ENCODE peak calls at places on chromosomes 16 and 17, in six cellular contexts. One of them, this sample, is unnamed.

GRCh38 chr17:72603346-72604242 is 482.8 kb downstream of the SOX9 start:
- DNase-seq in activated T-cell treated with anti-CD3 and anti-CD28 coated beads, Interleukin-2, amount 50 U/mL, for 72 hours: no peak
- DNase-seq in activated CD4-positive, alpha-beta T cell treated with anti-CD3 and anti-CD28 coated beads, Interleukin-2, amount 50 U/mL, for 24 hours: no peak
- DNase-seq in GM12891: no peak
- DNase-seq in stimulated activated effector memory CD8-positive, alpha-beta T cell treated with anti-CD3 and anti-CD28 coated beads, Interleukin-12 subunit alpha, Interleukin-12 subunit beta, amount 100 ng/mL, for 72 hours: no peak
- DNase-seq in dorsolateral prefrontal cortex: no peak
- DNase-seq in this sample: no peak

GRCh38 chr16:23500866-23501234 is 9.4 kb downstream of the GGA2 start:
- DNase-seq in activated T-cell treated with anti-CD3 and anti-CD28 coated beads, Interleukin-2, amount 50 U/mL, for 72 hours: no peak
- DNase-seq in dorsolateral prefrontal cortex: no peak
- DNase-seq in GM12891: no peak
- DNase-seq in activated CD4-positive, alpha-beta T cell treated with anti-CD3 and anti-CD28 coated beads, Interleukin-2, amount 50 U/mL, for 24 hours: no peak
- DNase-seq in stimulated activated effector memory CD8-positive, alpha-beta T cell treated with anti-CD3 and anti-CD28 coated beads, Interleukin-12 subunit alpha, Interleukin-12 subunit beta, amount 100 ng/mL, for 72 hours: no peak
- DNase-seq in this sample: no peak

GRCh38 chr16:57628008-57628781 is at the start of gene ADGRG1:
- DNase-seq in GM12891: peak; percentile 46
- DNase-seq in activated CD4-positive, alpha-beta T cell treated with anti-CD3 and anti-CD28 coated beads, Interleukin-2, amount 50 U/mL, for 24 hours: peak; percentile 40
- DNase-seq in stimulated activated effector memory CD8-positive, alpha-beta T cell treated with anti-CD3 and anti-CD28 coated beads, Interleukin-12 subunit alpha, Interleukin-12 subunit beta, amount 100 ng/mL, for 72 hours: peak; percentile 64
- DNase-seq in dorsolateral prefrontal cortex: peak; percentile 51
- DNase-seq in activated T-cell treated with anti-CD3 and anti-CD28 coated beads, Interleukin-2, amount 50 U/mL, for 72 hours: peak; percentile 79
- DNase-seq in this sample: no peak

GRCh38 chr16:80274576-80275191 is 266.1 kb upstream of the DYNLRB2 start:
- DNase-seq in activated CD4-positive, alpha-beta T cell treated with anti-CD3 and anti-CD28 coated beads, Interleukin-2, amount 50 U/mL, for 24 hours: no peak
- DNase-seq in stimulated activated effector memory CD8-positive, alpha-beta T cell treated with anti-CD3 and anti-CD28 coated beads, Interleukin-12 subunit alpha, Interleukin-12 subunit beta, amount 100 ng/mL, for 72 hours: no peak
- DNase-seq in activated T-cell treated with anti-CD3 and anti-CD28 coated beads, Interleukin-2, amount 50 U/mL, for 72 hours: no peak
- DNase-seq in dorsolateral prefrontal cortex: no peak
- DNase-seq in GM12891: no peak
- DNase-seq in this sample: no peak

GRCh38 chr16:46690281-46691178 is 1.1 kb downstream of the ORC6 start:
- DNase-seq in GM12891: no peak
- DNase-seq in activated T-cell treated with anti-CD3 and anti-CD28 coated beads, Interleukin-2, amount 50 U/mL, for 72 hours: no peak
- DNase-seq in stimulated activated effector memory CD8-positive, alpha-beta T cell treated with anti-CD3 and anti-CD28 coated beads, Interleukin-12 subunit alpha, Interleukin-12 subunit beta, amount 100 ng/mL, for 72 hours: no peak
- DNase-seq in dorsolateral prefrontal cortex: no peak
- DNase-seq in activated CD4-positive, alpha-beta T cell treated with anti-CD3 and anti-CD28 coated beads, Interleukin-2, amount 50 U/mL, for 24 hours: no peak
- DNase-seq in this sample: no peak

GRCh38 chr16:15749985-15750384 is 99.9 kb downstream of the NDE1 start:
- DNase-seq in dorsolateral prefrontal cortex: no peak
- DNase-seq in GM12891: no peak
- DNase-seq in activated CD4-positive, alpha-beta T cell treated with anti-CD3 and anti-CD28 coated beads, Interleukin-2, amount 50 U/mL, for 24 hours: no peak
- DNase-seq in activated T-cell treated with anti-CD3 and anti-CD28 coated beads, Interleukin-2, amount 50 U/mL, for 72 hours: no peak
- DNase-seq in stimulated activated effector memory CD8-positive, alpha-beta T cell treated with anti-CD3 and anti-CD28 coated beads, Interleukin-12 subunit alpha, Interleukin-12 subunit beta, amount 100 ng/mL, for 72 hours: no peak
- DNase-seq in this sample: no peak

GRCh38 chr17:72503556-72503955 is 382.7 kb downstream of the SOX9 start:
- DNase-seq in GM12891: no peak
- DNase-seq in activated CD4-positive, alpha-beta T cell treated with anti-CD3 and anti-CD28 coated beads, Interleukin-2, amount 50 U/mL, for 24 hours: no peak
- DNase-seq in dorsolateral prefrontal cortex: no peak
- DNase-seq in stimulated activated effector memory CD8-positive, alpha-beta T cell treated with anti-CD3 and anti-CD28 coated beads, Interleukin-12 subunit alpha, Interleukin-12 subunit beta, amount 100 ng/mL, for 72 hours: no peak
- DNase-seq in activated T-cell treated with anti-CD3 and anti-CD28 coated beads, Interleukin-2, amount 50 U/mL, for 72 hours: no peak
- DNase-seq in this sample: no peak

GRCh38 chr17:55157165-55157564 is 107.6 kb upstream of the HLF start:
- DNase-seq in stimulated activated effector memory CD8-positive, alpha-beta T cell treated with anti-CD3 and anti-CD28 coated beads, Interleukin-12 subunit alpha, Interleukin-12 subunit beta, amount 100 ng/mL, for 72 hours: no peak
- DNase-seq in GM12891: no peak
- DNase-seq in activated T-cell treated with anti-CD3 and anti-CD28 coated beads, Interleukin-2, amount 50 U/mL, for 72 hours: no peak
- DNase-seq in dorsolateral prefrontal cortex: no peak
- DNase-seq in activated CD4-positive, alpha-beta T cell treated with anti-CD3 and anti-CD28 coated beads, Interleukin-2, amount 50 U/mL, for 24 hours: no peak
- DNase-seq in this sample: no peak

GRCh38 chr17:78387982-78388941 is 9.8 kb downstream of the PGS1 start:
- DNase-seq in dorsolateral prefrontal cortex: no peak
- DNase-seq in stimulated activated effector memory CD8-positive, alpha-beta T cell treated with anti-CD3 and anti-CD28 coated beads, Interleukin-12 subunit alpha, Interleukin-12 subunit beta, amount 100 ng/mL, for 72 hours: no peak
- DNase-seq in GM12891: no peak
- DNase-seq in activated T-cell treated with anti-CD3 and anti-CD28 coated beads, Interleukin-2, amount 50 U/mL, for 72 hours: no peak
- DNase-seq in activated CD4-positive, alpha-beta T cell treated with anti-CD3 and anti-CD28 coated beads, Interleukin-2, amount 50 U/mL, for 24 hours: no peak
- DNase-seq in this sample: no peak

GRCh38 chr16:369866-370436 is 387 bp downstream of the MRPL28 start:
- DNase-seq in dorsolateral prefrontal cortex: no peak
- DNase-seq in activated CD4-positive, alpha-beta T cell treated with anti-CD3 and anti-CD28 coated beads, Interleukin-2, amount 50 U/mL, for 24 hours: no peak
- DNase-seq in stimulated activated effector memory CD8-positive, alpha-beta T cell treated with anti-CD3 and anti-CD28 coated beads, Interleukin-12 subunit alpha, Interleukin-12 subunit beta, amount 100 ng/mL, for 72 hours: no peak
- DNase-seq in GM12891: no peak
- DNase-seq in activated T-cell treated with anti-CD3 and anti-CD28 coated beads, Interleukin-2, amount 50 U/mL, for 72 hours: no peak
- DNase-seq in this sample: no peak

GRCh38 chr17:63173450-63173849 is 207.4 kb downstream of the TANC2 start:
- DNase-seq in GM12891: no peak
- DNase-seq in stimulated activated effector memory CD8-positive, alpha-beta T cell treated with anti-CD3 and anti-CD28 coated beads, Interleukin-12 subunit alpha, Interleukin-12 subunit beta, amount 100 ng/mL, for 72 hours: no peak
- DNase-seq in activated T-cell treated with anti-CD3 and anti-CD28 coated beads, Interleukin-2, amount 50 U/mL, for 72 hours: no peak
- DNase-seq in dorsolateral prefrontal cortex: no peak
- DNase-seq in activated CD4-positive, alpha-beta T cell treated with anti-CD3 and anti-CD28 coated beads, Interleukin-2, amount 50 U/mL, for 24 hours: no peak
- DNase-seq in this sample: no peak

GRCh38 chr17:74449773-74450172 is 16.7 kb upstream of the CD300A start:
- DNase-seq in GM12891: no peak
- DNase-seq in dorsolateral prefrontal cortex: no peak
- DNase-seq in stimulated activated effector memory CD8-positive, alpha-beta T cell treated with anti-CD3 and anti-CD28 coated beads, Interleukin-12 subunit alpha, Interleukin-12 subunit beta, amount 100 ng/mL, for 72 hours: no peak
- DNase-seq in activated T-cell treated with anti-CD3 and anti-CD28 coated beads, Interleukin-2, amount 50 U/mL, for 72 hours: no peak
- DNase-seq in activated CD4-positive, alpha-beta T cell treated with anti-CD3 and anti-CD28 coated beads, Interleukin-2, amount 50 U/mL, for 24 hours: no peak
- DNase-seq in this sample: no peak